ENCODE peak calls at places on chromosomes 16 and 17, in five cellular contexts. O is psoas muscle, I is neural progenitor cell, W is thoracic aorta, S is heart right ventricle. P is an unnamed sample.

GRCh38 chr16:67961551-67961957 is 6.9 kb downstream of the SLC12A4 start:
- DNase-seq in O (peak; percentile 44), I (no peak), W (no peak), S (peak; percentile 54), P (no peak)

GRCh38 chr16:81190667-81191066 is 47.8 kb upstream of the BCO1 start:
- DNase-seq in O (no peak), I (no peak), W (no peak), S (no peak), P (no peak)

GRCh38 chr17:82577300-82577699 is 57.8 kb downstream of the FOXK2 start:
- DNase-seq in O (no peak), I (no peak), W (no peak), S (no peak), P (no peak)

GRCh38 chr17:40722146-40722720 is 18.7 kb upstream of the KRT24 start:
- DNase-seq in O (no peak), I (no peak), W (no peak), S (no peak), P (no peak)

GRCh38 chr16:75264999-75265910 is 13.8 kb upstream of the BCAR1 start:
- DNase-seq in O (peak; percentile 68), I (no peak), W (no peak), S (peak; percentile 61), P (no peak)

GRCh38 chr17:38428643-38429371 is 543 bp downstream of the ARHGAP23 start:
- DNase-seq in O (peak; percentile 73), I (peak; percentile 58), W (no peak), S (peak; percentile 68), P (peak; percentile 76)

GRCh38 chr16:60792437-60792836 is 1243.8 kb downstream of the CDH8 start:
- DNase-seq in O (no peak), I (no peak), W (no peak), S (no peak), P (no peak)

GRCh38 chr17:5676012-5676411 is 91.7 kb upstream of the NLRP1 start:
- DNase-seq in O (no peak), I (no peak), W (no peak), S (no peak), P (no peak)

GRCh38 chr17:80455328-80455710 is 21.1 kb downstream of the NPTX1 start:
- DNase-seq in O (peak; percentile 71), I (peak; percentile 86), W (no peak), S (peak; percentile 67), P (peak; percentile 79)

GRCh38 chr16:23711785-23712184 is 1.2 kb downstream of the ERN2 start:
- DNase-seq in O (no peak), I (no peak), W (no peak), S (no peak), P (no peak)

GRCh38 chr17:80047176-80047575 is 10.7 kb downstream of the CCDC40 start:
- DNase-seq in O (no peak), I (no peak), W (no peak), S (no peak), P (no peak)

GRCh38 chr17:1325766-1326165 is 46.3 kb downstream of the TRARG1 start:
- DNase-seq in O (no peak), I (no peak), W (no peak), S (no peak), P (no peak)

GRCh38 chr16:65667013-65667578 is 545.2 kb upstream of the CDH11 start:
- DNase-seq in O (no peak), I (peak; percentile 72), W (no peak), S (no peak), P (no peak)

GRCh38 chr17:39750131-39751015 is 12.6 kb downstream of the GRB7 start:
- DNase-seq in O (no peak), I (no peak), W (no peak), S (peak; percentile 46), P (no peak)

GRCh38 chr17:49762148-49762941 is 1.6 kb downstream of the FAM117A start:
- DNase-seq in O (no peak), I (no peak), W (no peak), S (no peak), P (no peak)
- H3K4me3 ChIP-seq in O (peak overlapping the region; percentile 73), I (peak overlapping the region; percentile 98), W (peak overlapping the region; percentile 92), S (peak overlapping the region; percentile 72), P (no peak overlapping the region)

GRCh38 chr16:84503751-84504395 is 586 bp downstream of the MEAK7 start:
- DNase-seq in O (no peak), I (peak; percentile 22), W (no peak), S (no peak), P (no peak)

GRCh38 chr16:84502581-84502980 is 1.9 kb downstream of the MEAK7 start:
- DNase-seq in O (no peak), I (no peak), W (no peak), S (no peak), P (no peak)

GRCh38 chr16:84502075-84502474 is 2.4 kb downstream of the MEAK7 start:
- DNase-seq in O (no peak), I (no peak), W (no peak), S (no peak), P (peak; percentile 32)

GRCh38 chr16:84505249-84506156 is 1.0 kb upstream of the MEAK7 start:
- DNase-seq in O (no peak), I (peak; percentile 20), W (no peak), S (no peak), P (no peak)

GRCh38 chr16:84504420-84505248 is at the start of gene MEAK7:
- DNase-seq in O (peak; percentile 99), I (peak; percentile 99), W (peak; percentile 95), S (peak; percentile 99), P (peak; percentile 100)
- H3K36me3 ChIP-seq in O (peaks cover 8% of the 10 kb centered on the region), I (no peaks in the 10 kb centered on the region), W (peaks cover 2% of the 10 kb centered on the region), S (peaks cover 11% of the 10 kb centered on the region), P (peaks cover 17% of the 10 kb centered on the region)

DNA sequence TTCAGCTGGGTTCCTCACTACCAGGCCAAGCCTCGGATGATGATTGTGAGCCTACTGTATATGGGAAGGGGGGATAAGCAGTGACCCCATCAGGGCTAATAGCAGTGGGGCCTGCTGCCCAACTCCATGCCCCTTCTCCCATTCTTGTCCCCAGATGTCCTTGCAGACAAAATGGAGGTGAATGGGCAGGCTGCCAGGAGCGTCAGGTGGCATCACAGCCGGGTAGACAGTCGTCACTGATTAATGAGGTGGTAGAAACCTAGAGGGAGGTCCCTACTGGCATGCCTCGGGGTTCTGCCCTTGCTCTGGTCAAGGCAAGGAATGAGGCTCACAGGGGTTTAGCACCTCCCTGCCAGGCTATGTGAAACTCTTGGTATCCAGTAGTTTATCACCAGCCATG is 21.1 kb downstream of the RAI1 start:
- DNase-seq in O (no peak), I (no peak), W (no peak), S (no peak), P (no peak)
- H3K4me1 ChIP-seq in O (peaks cover 25% of the 10 kb centered on the region), I (peaks cover 30% of the 10 kb centered on the region), W (peaks cover 32% of the 10 kb centered on the region), S (peaks cover 83% of the 10 kb centered on the region), P (peaks cover 30% of the 10 kb centered on the region)

GRCh38 chr16:15643453-15644305 is 725 bp upstream of the MARF1 start:
- DNase-seq in O (no peak), I (no peak), W (no peak), S (no peak), P (no peak)

GRCh38 chr16:15641753-15642556 is 999 bp downstream of the MARF1 start:
- DNase-seq in O (no peak), I (no peak), W (no peak), S (no peak), P (no peak)

GRCh38 chr16:15642557-15643452 is at the start of gene MARF1:
- DNase-seq in O (peak; percentile 99), I (peak; percentile 98), W (peak; percentile 95), S (peak; percentile 100), P (peak; percentile 99)

GRCh38 chr16:15647615-15648014 is 2.4 kb upstream of the NDE1 start:
- DNase-seq in O (no peak), I (no peak), W (no peak), S (no peak), P (no peak)

DNA sequence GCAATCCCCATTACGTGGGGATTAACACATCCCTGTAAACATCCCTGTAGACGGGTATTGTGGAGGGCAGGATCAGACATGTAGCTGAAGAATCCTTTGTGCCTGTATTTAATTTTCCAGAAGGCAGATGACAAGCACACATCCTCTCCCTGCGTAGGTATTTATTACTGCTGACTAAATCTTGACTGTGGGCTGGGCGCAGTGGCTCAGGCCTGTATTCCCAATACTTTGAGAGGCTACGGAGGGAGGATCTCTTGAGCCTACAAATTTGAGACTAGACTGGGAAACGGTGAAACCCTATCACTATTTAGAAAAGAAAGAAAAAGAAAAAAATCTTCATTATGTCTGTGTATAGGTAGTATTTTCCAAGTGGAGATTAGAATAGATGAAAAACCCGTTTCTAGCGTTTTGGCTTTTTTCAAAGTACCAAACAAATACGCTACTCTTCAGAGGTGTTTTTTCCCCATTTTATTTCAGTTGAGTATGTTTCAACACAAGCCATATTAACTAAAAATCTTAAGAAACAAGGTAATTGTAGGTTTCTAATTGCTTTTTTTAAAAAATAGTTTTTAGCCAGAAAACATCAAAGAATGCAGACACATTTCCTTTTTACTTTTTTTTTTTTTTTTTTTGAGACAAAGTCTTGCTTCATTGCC is 1.5 kb upstream of the MARF1 start:
- DNase-seq in O (no peak), I (peak; percentile 42), W (no peak), S (no peak), P (peak; percentile 75)
- H3K4me3 ChIP-seq in O (no peak overlapping the region), I (peak overlapping the region; percentile 94), W (peak overlapping the region; percentile 97), S (peak overlapping the region; percentile 86), P (no peak overlapping the region)

DNA sequence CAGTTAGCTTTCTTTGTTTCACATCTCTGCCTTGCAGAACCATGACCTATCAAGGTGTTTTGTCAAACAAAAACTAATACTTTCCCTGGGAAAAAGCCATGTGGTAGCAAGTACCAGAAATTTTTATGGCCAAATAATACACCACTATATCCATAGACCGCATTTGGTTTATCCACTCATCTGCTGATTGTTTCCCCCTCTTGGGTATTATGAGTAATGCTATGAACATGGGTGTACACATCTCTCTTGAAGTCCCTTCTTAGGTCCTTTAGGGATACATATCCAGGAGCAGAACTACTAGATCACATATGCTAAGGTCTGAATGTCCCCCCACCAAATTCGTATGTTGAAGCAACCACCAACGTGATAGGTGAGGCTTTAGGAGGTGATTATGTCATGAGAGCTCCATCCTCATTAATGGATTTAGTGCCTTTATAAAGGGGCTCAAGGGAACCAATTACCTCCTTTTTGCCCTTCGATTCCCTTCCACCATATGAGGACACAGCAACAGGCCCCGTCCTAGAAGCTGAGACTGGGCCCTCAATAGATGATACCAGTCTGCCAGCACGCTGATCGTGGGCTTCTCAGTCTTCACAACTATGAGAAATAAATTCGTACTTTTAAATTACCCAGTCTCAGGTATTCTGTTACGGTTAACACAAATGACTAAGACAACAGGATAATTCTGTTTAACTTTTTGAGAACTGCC is 30.2 kb downstream of the SIAH1 start:
- DNase-seq in O (no peak), I (no peak), W (no peak), S (no peak), P (no peak)
- H3K36me3 ChIP-seq in O (peaks cover 62% of the 10 kb centered on the region), I (no peaks in the 10 kb centered on the region), W (peaks cover 19% of the 10 kb centered on the region), S (peaks cover 81% of the 10 kb centered on the region), P (peaks cover 72% of the 10 kb centered on the region)

GRCh38 chr16:2343211-2343610 is 2.7 kb upstream of the ABCA3 start:
- DNase-seq in O (no peak), I (no peak), W (no peak), S (no peak), P (no peak)

GRCh38 chr16:2339521-2340484 is 725 bp downstream of the ABCA3 start:
- DNase-seq in O (peak; percentile 65), I (peak; percentile 75), W (no peak), S (peak; percentile 58), P (peak; percentile 50)

GRCh38 chr16:2337431-2338296 is 2.9 kb downstream of the ABCA3 start:
- DNase-seq in O (no peak), I (no peak), W (no peak), S (no peak), P (peak; percentile 19)

GRCh38 chr16:2340564-2341455 is at the start of gene ABCA3:
- DNase-seq in O (peak; percentile 94), I (peak; percentile 95), W (peak; percentile 68), S (peak; percentile 96), P (peak; percentile 86)

GRCh38 chr16:2341456-2342447 is 1.2 kb upstream of the ABCA3 start:
- DNase-seq in O (peak; percentile 37), I (peak; percentile 34), W (no peak), S (peak; percentile 32), P (no peak)
- H3K4me1 ChIP-seq in O (peaks cover 10% of the 10 kb centered on the region), I (no peaks in the 10 kb centered on the region), W (peaks cover 15% of the 10 kb centered on the region), S (peaks cover 19% of the 10 kb centered on the region), P (peaks cover 18% of the 10 kb centered on the region)

GRCh38 chr17:77318491-77319210 is 177.9 kb downstream of the SEC14L1 start:
- DNase-seq in O (no peak), I (no peak), W (no peak), S (no peak), P (no peak)
- H3K4me3 ChIP-seq in O (peak overlapping the region; percentile 66), I (no peak overlapping the region), W (peak overlapping the region; percentile 74), S (peak overlapping the region; percentile 49), P (peak overlapping the region; percentile 49)

P was measured in SJSA1.